ENCODE peak calls at places on chromosome 19, in ten cellular contexts. One of them, this sample, is unnamed.

GRCh38 chr19:409006-409514 is at the start of gene C2CD4C:
- DNase-seq in transverse colon: no peak
- DNase-seq in germinal center: no peak
- DNase-seq in fibroblast of mammary gland: no peak
- DNase-seq in GM20000: no peak
- DNase-seq in activated CD4-positive, alpha-beta memory T cell treated with anti-CD3 and anti-CD28 coated beads, Interleukin-2, amount 10 ng/mL, durations not matched to agents 7 days and 5 days: no peak
- DNase-seq in mesendoderm: peak; percentile 23
- DNase-seq in A549: no peak
- DNase-seq in activated CD4-positive, alpha-beta T cell treated with anti-CD3 and anti-CD28 coated beads, Interleukin-2, amount 50 U/mL, for 24 hours: no peak
- DNase-seq in stimulated activated CD8-positive, alpha-beta memory T cell treated with anti-CD3 and anti-CD28 coated beads, Interleukin-7, amount 100 ng/mL, for 1 hour: no peak
- DNase-seq in this sample: peak; percentile 60

GRCh38 chr19:54256250-54257115 is 590 bp downstream of the LILRB5 start:
- DNase-seq in transverse colon: no peak
- DNase-seq in germinal center: no peak
- DNase-seq in fibroblast of mammary gland: no peak
- DNase-seq in GM20000: no peak
- DNase-seq in activated CD4-positive, alpha-beta memory T cell treated with anti-CD3 and anti-CD28 coated beads, Interleukin-2, amount 10 ng/mL, durations not matched to agents 7 days and 5 days: no peak
- DNase-seq in mesendoderm: no peak
- DNase-seq in A549: no peak
- DNase-seq in activated CD4-positive, alpha-beta T cell treated with anti-CD3 and anti-CD28 coated beads, Interleukin-2, amount 50 U/mL, for 24 hours: no peak
- DNase-seq in stimulated activated CD8-positive, alpha-beta memory T cell treated with anti-CD3 and anti-CD28 coated beads, Interleukin-7, amount 100 ng/mL, for 1 hour: no peak
- DNase-seq in this sample: no peak

GRCh38 chr19:39038098-39038497 is 5.7 kb upstream of the FBXO27 start:
- DNase-seq in transverse colon: peak; percentile 9
- DNase-seq in germinal center: no peak
- DNase-seq in fibroblast of mammary gland: peak; percentile 47
- DNase-seq in GM20000: peak; percentile 52
- DNase-seq in activated CD4-positive, alpha-beta memory T cell treated with anti-CD3 and anti-CD28 coated beads, Interleukin-2, amount 10 ng/mL, durations not matched to agents 7 days and 5 days: no peak
- DNase-seq in mesendoderm: peak; percentile 81
- DNase-seq in A549: peak; percentile 99
- DNase-seq in activated CD4-positive, alpha-beta T cell treated with anti-CD3 and anti-CD28 coated beads, Interleukin-2, amount 50 U/mL, for 24 hours: no peak
- DNase-seq in stimulated activated CD8-positive, alpha-beta memory T cell treated with anti-CD3 and anti-CD28 coated beads, Interleukin-7, amount 100 ng/mL, for 1 hour: no peak
- DNase-seq in this sample: peak; percentile 89

GRCh38 chr19:16756649-16757048 is 37.0 kb downstream of the NWD1 start:
- DNase-seq in transverse colon: no peak
- DNase-seq in germinal center: no peak
- DNase-seq in fibroblast of mammary gland: no peak
- DNase-seq in GM20000: no peak
- DNase-seq in activated CD4-positive, alpha-beta memory T cell treated with anti-CD3 and anti-CD28 coated beads, Interleukin-2, amount 10 ng/mL, durations not matched to agents 7 days and 5 days: no peak
- DNase-seq in mesendoderm: no peak
- DNase-seq in A549: no peak
- DNase-seq in activated CD4-positive, alpha-beta T cell treated with anti-CD3 and anti-CD28 coated beads, Interleukin-2, amount 50 U/mL, for 24 hours: no peak
- DNase-seq in stimulated activated CD8-positive, alpha-beta memory T cell treated with anti-CD3 and anti-CD28 coated beads, Interleukin-7, amount 100 ng/mL, for 1 hour: no peak
- DNase-seq in this sample: no peak

GRCh38 chr19:53865918-53866696 is 1.6 kb upstream of the MYADM start:
- DNase-seq in transverse colon: peak; percentile 81
- DNase-seq in germinal center: peak; percentile 59
- DNase-seq in fibroblast of mammary gland: peak; percentile 45
- DNase-seq in GM20000: peak; percentile 69
- DNase-seq in activated CD4-positive, alpha-beta memory T cell treated with anti-CD3 and anti-CD28 coated beads, Interleukin-2, amount 10 ng/mL, durations not matched to agents 7 days and 5 days: peak; percentile 80
- DNase-seq in mesendoderm: peak; percentile 86
- DNase-seq in A549: peak; percentile 78
- DNase-seq in activated CD4-positive, alpha-beta T cell treated with anti-CD3 and anti-CD28 coated beads, Interleukin-2, amount 50 U/mL, for 24 hours: no peak
- DNase-seq in stimulated activated CD8-positive, alpha-beta memory T cell treated with anti-CD3 and anti-CD28 coated beads, Interleukin-7, amount 100 ng/mL, for 1 hour: peak; percentile 37
- DNase-seq in this sample: peak; percentile 85

GRCh38 chr19:18308948-18309325 is 13.9 kb downstream of the LSM4 start:
- DNase-seq in transverse colon: no peak
- DNase-seq in germinal center: no peak
- DNase-seq in fibroblast of mammary gland: no peak
- DNase-seq in GM20000: no peak
- DNase-seq in activated CD4-positive, alpha-beta memory T cell treated with anti-CD3 and anti-CD28 coated beads, Interleukin-2, amount 10 ng/mL, durations not matched to agents 7 days and 5 days: no peak
- DNase-seq in mesendoderm: no peak
- DNase-seq in A549: no peak
- DNase-seq in activated CD4-positive, alpha-beta T cell treated with anti-CD3 and anti-CD28 coated beads, Interleukin-2, amount 50 U/mL, for 24 hours: no peak
- DNase-seq in stimulated activated CD8-positive, alpha-beta memory T cell treated with anti-CD3 and anti-CD28 coated beads, Interleukin-7, amount 100 ng/mL, for 1 hour: no peak
- DNase-seq in this sample: no peak

GRCh38 chr19:12993562-12993961 is 1.7 kb upstream of the NFIX start:
- DNase-seq in transverse colon: no peak
- DNase-seq in germinal center: no peak
- DNase-seq in fibroblast of mammary gland: no peak
- DNase-seq in GM20000: no peak
- DNase-seq in activated CD4-positive, alpha-beta memory T cell treated with anti-CD3 and anti-CD28 coated beads, Interleukin-2, amount 10 ng/mL, durations not matched to agents 7 days and 5 days: no peak
- DNase-seq in mesendoderm: no peak
- DNase-seq in A549: no peak
- DNase-seq in activated CD4-positive, alpha-beta T cell treated with anti-CD3 and anti-CD28 coated beads, Interleukin-2, amount 50 U/mL, for 24 hours: no peak
- DNase-seq in stimulated activated CD8-positive, alpha-beta memory T cell treated with anti-CD3 and anti-CD28 coated beads, Interleukin-7, amount 100 ng/mL, for 1 hour: no peak
- DNase-seq in this sample: no peak

GRCh38 chr19:33175886-33176669 is 18.1 kb upstream of the LRP3 start:
- DNase-seq in transverse colon: no peak
- DNase-seq in germinal center: peak; percentile 27
- DNase-seq in fibroblast of mammary gland: peak; percentile 22
- DNase-seq in GM20000: peak; percentile 38
- DNase-seq in activated CD4-positive, alpha-beta memory T cell treated with anti-CD3 and anti-CD28 coated beads, Interleukin-2, amount 10 ng/mL, durations not matched to agents 7 days and 5 days: peak; percentile 41
- DNase-seq in mesendoderm: peak; percentile 73
- DNase-seq in A549: peak; percentile 82
- DNase-seq in activated CD4-positive, alpha-beta T cell treated with anti-CD3 and anti-CD28 coated beads, Interleukin-2, amount 50 U/mL, for 24 hours: no peak
- DNase-seq in stimulated activated CD8-positive, alpha-beta memory T cell treated with anti-CD3 and anti-CD28 coated beads, Interleukin-7, amount 100 ng/mL, for 1 hour: no peak
- DNase-seq in this sample: no peak

GRCh38 chr19:10863107-10863700 is 8.1 kb upstream of the CARM1 start:
- DNase-seq in transverse colon: no peak
- DNase-seq in germinal center: no peak
- DNase-seq in fibroblast of mammary gland: peak; percentile 72
- DNase-seq in GM20000: no peak
- DNase-seq in activated CD4-positive, alpha-beta memory T cell treated with anti-CD3 and anti-CD28 coated beads, Interleukin-2, amount 10 ng/mL, durations not matched to agents 7 days and 5 days: no peak
- DNase-seq in mesendoderm: no peak
- DNase-seq in A549: no peak
- DNase-seq in activated CD4-positive, alpha-beta T cell treated with anti-CD3 and anti-CD28 coated beads, Interleukin-2, amount 50 U/mL, for 24 hours: no peak
- DNase-seq in stimulated activated CD8-positive, alpha-beta memory T cell treated with anti-CD3 and anti-CD28 coated beads, Interleukin-7, amount 100 ng/mL, for 1 hour: no peak
- DNase-seq in this sample: no peak

GRCh38 chr19:19321143-19321577 is 531 bp downstream of the MAU2 start:
- DNase-seq in transverse colon: peak; percentile 19
- DNase-seq in germinal center: no peak
- DNase-seq in fibroblast of mammary gland: peak; percentile 15
- DNase-seq in GM20000: no peak
- DNase-seq in activated CD4-positive, alpha-beta memory T cell treated with anti-CD3 and anti-CD28 coated beads, Interleukin-2, amount 10 ng/mL, durations not matched to agents 7 days and 5 days: peak; percentile 21
- DNase-seq in mesendoderm: peak; percentile 85
- DNase-seq in A549: peak; percentile 27
- DNase-seq in activated CD4-positive, alpha-beta T cell treated with anti-CD3 and anti-CD28 coated beads, Interleukin-2, amount 50 U/mL, for 24 hours: no peak
- DNase-seq in stimulated activated CD8-positive, alpha-beta memory T cell treated with anti-CD3 and anti-CD28 coated beads, Interleukin-7, amount 100 ng/mL, for 1 hour: no peak
- DNase-seq in this sample: peak; percentile 73

GRCh38 chr19:1265611-1266115 is 3.5 kb upstream of the CIRBP start:
- DNase-seq in transverse colon: peak; percentile 64
- DNase-seq in germinal center: no peak
- DNase-seq in fibroblast of mammary gland: peak; percentile 93
- DNase-seq in GM20000: no peak
- DNase-seq in activated CD4-positive, alpha-beta memory T cell treated with anti-CD3 and anti-CD28 coated beads, Interleukin-2, amount 10 ng/mL, durations not matched to agents 7 days and 5 days: peak; percentile 59
- DNase-seq in mesendoderm: peak; percentile 43
- DNase-seq in A549: peak; percentile 31
- DNase-seq in activated CD4-positive, alpha-beta T cell treated with anti-CD3 and anti-CD28 coated beads, Interleukin-2, amount 50 U/mL, for 24 hours: no peak
- DNase-seq in stimulated activated CD8-positive, alpha-beta memory T cell treated with anti-CD3 and anti-CD28 coated beads, Interleukin-7, amount 100 ng/mL, for 1 hour: no peak
- DNase-seq in this sample: no peak

GRCh38 chr19:55545913-55546495 is 661 bp upstream of the SBK3 start:
- DNase-seq in transverse colon: no peak
- DNase-seq in germinal center: no peak
- DNase-seq in fibroblast of mammary gland: no peak
- DNase-seq in GM20000: no peak
- DNase-seq in activated CD4-positive, alpha-beta memory T cell treated with anti-CD3 and anti-CD28 coated beads, Interleukin-2, amount 10 ng/mL, durations not matched to agents 7 days and 5 days: no peak
- DNase-seq in mesendoderm: no peak
- DNase-seq in A549: no peak
- DNase-seq in activated CD4-positive, alpha-beta T cell treated with anti-CD3 and anti-CD28 coated beads, Interleukin-2, amount 50 U/mL, for 24 hours: no peak
- DNase-seq in stimulated activated CD8-positive, alpha-beta memory T cell treated with anti-CD3 and anti-CD28 coated beads, Interleukin-7, amount 100 ng/mL, for 1 hour: no peak
- DNase-seq in this sample: no peak

GRCh38 chr19:51687791-51688664 is 5.1 kb upstream of the SPACA6 start:
- DNase-seq in transverse colon: peak; percentile 48
- DNase-seq in germinal center: no peak
- DNase-seq in fibroblast of mammary gland: peak; percentile 74
- DNase-seq in GM20000: no peak
- DNase-seq in activated CD4-positive, alpha-beta memory T cell treated with anti-CD3 and anti-CD28 coated beads, Interleukin-2, amount 10 ng/mL, durations not matched to agents 7 days and 5 days: no peak
- DNase-seq in mesendoderm: peak; percentile 90
- DNase-seq in A549: peak; percentile 68
- DNase-seq in activated CD4-positive, alpha-beta T cell treated with anti-CD3 and anti-CD28 coated beads, Interleukin-2, amount 50 U/mL, for 24 hours: no peak
- DNase-seq in stimulated activated CD8-positive, alpha-beta memory T cell treated with anti-CD3 and anti-CD28 coated beads, Interleukin-7, amount 100 ng/mL, for 1 hour: no peak
- DNase-seq in this sample: peak; percentile 83

GRCh38 chr19:38850976-38851621 is 1.3 kb upstream of the HNRNPL start:
- DNase-seq in transverse colon: peak; percentile 48
- DNase-seq in germinal center: peak; percentile 14
- DNase-seq in fibroblast of mammary gland: no peak
- DNase-seq in GM20000: no peak
- DNase-seq in activated CD4-positive, alpha-beta memory T cell treated with anti-CD3 and anti-CD28 coated beads, Interleukin-2, amount 10 ng/mL, durations not matched to agents 7 days and 5 days: peak; percentile 41
- DNase-seq in mesendoderm: peak; percentile 29
- DNase-seq in A549: no peak
- DNase-seq in activated CD4-positive, alpha-beta T cell treated with anti-CD3 and anti-CD28 coated beads, Interleukin-2, amount 50 U/mL, for 24 hours: no peak
- DNase-seq in stimulated activated CD8-positive, alpha-beta memory T cell treated with anti-CD3 and anti-CD28 coated beads, Interleukin-7, amount 100 ng/mL, for 1 hour: no peak
- DNase-seq in this sample: peak; percentile 65

GRCh38 chr19:16363133-16363851 is 38.7 kb downstream of the KLF2 start:
- DNase-seq in transverse colon: peak; percentile 92
- DNase-seq in germinal center: no peak
- DNase-seq in fibroblast of mammary gland: no peak
- DNase-seq in GM20000: no peak
- DNase-seq in activated CD4-positive, alpha-beta memory T cell treated with anti-CD3 and anti-CD28 coated beads, Interleukin-2, amount 10 ng/mL, durations not matched to agents 7 days and 5 days: no peak
- DNase-seq in mesendoderm: peak; percentile 18
- DNase-seq in A549: no peak
- DNase-seq in activated CD4-positive, alpha-beta T cell treated with anti-CD3 and anti-CD28 coated beads, Interleukin-2, amount 50 U/mL, for 24 hours: no peak
- DNase-seq in stimulated activated CD8-positive, alpha-beta memory T cell treated with anti-CD3 and anti-CD28 coated beads, Interleukin-7, amount 100 ng/mL, for 1 hour: no peak
- DNase-seq in this sample: no peak

GRCh38 chr19:15323496-15324235 is 8.7 kb downstream of the BRD4 start:
- DNase-seq in transverse colon: peak; percentile 59
- DNase-seq in germinal center: no peak
- DNase-seq in fibroblast of mammary gland: peak; percentile 80
- DNase-seq in GM20000: no peak
- DNase-seq in activated CD4-positive, alpha-beta memory T cell treated with anti-CD3 and anti-CD28 coated beads, Interleukin-2, amount 10 ng/mL, durations not matched to agents 7 days and 5 days: no peak
- DNase-seq in mesendoderm: peak; percentile 44
- DNase-seq in A549: no peak
- DNase-seq in activated CD4-positive, alpha-beta T cell treated with anti-CD3 and anti-CD28 coated beads, Interleukin-2, amount 50 U/mL, for 24 hours: no peak
- DNase-seq in stimulated activated CD8-positive, alpha-beta memory T cell treated with anti-CD3 and anti-CD28 coated beads, Interleukin-7, amount 100 ng/mL, for 1 hour: no peak
- DNase-seq in this sample: no peak

GRCh38 chr19:33819875-33820781 is 23.5 kb downstream of the KCTD15 start:
- DNase-seq in transverse colon: peak; percentile 82
- DNase-seq in germinal center: peak; percentile 69
- DNase-seq in fibroblast of mammary gland: peak; percentile 35
- DNase-seq in GM20000: peak; percentile 60
- DNase-seq in activated CD4-positive, alpha-beta memory T cell treated with anti-CD3 and anti-CD28 coated beads, Interleukin-2, amount 10 ng/mL, durations not matched to agents 7 days and 5 days: peak; percentile 89
- DNase-seq in mesendoderm: peak; percentile 73
- DNase-seq in A549: peak; percentile 93
- DNase-seq in activated CD4-positive, alpha-beta T cell treated with anti-CD3 and anti-CD28 coated beads, Interleukin-2, amount 50 U/mL, for 24 hours: peak; percentile 28
- DNase-seq in stimulated activated CD8-positive, alpha-beta memory T cell treated with anti-CD3 and anti-CD28 coated beads, Interleukin-7, amount 100 ng/mL, for 1 hour: no peak
- DNase-seq in this sample: peak; percentile 84

GRCh38 chr19:34428549-34429285 is 536 bp downstream of the UBA2 start:
- DNase-seq in transverse colon: peak; percentile 45
- DNase-seq in germinal center: peak; percentile 27
- DNase-seq in fibroblast of mammary gland: peak; percentile 28
- DNase-seq in GM20000: peak; percentile 35
- DNase-seq in activated CD4-positive, alpha-beta memory T cell treated with anti-CD3 and anti-CD28 coated beads, Interleukin-2, amount 10 ng/mL, durations not matched to agents 7 days and 5 days: peak; percentile 51
- DNase-seq in mesendoderm: peak; percentile 36
- DNase-seq in A549: peak; percentile 66
- DNase-seq in activated CD4-positive, alpha-beta T cell treated with anti-CD3 and anti-CD28 coated beads, Interleukin-2, amount 50 U/mL, for 24 hours: peak; percentile 33
- DNase-seq in stimulated activated CD8-positive, alpha-beta memory T cell treated with anti-CD3 and anti-CD28 coated beads, Interleukin-7, amount 100 ng/mL, for 1 hour: no peak
- DNase-seq in this sample: peak; percentile 37

GRCh38 chr19:52923782-52924593 is 760 bp upstream of the ZNF888 start:
- DNase-seq in transverse colon: peak; percentile 74
- DNase-seq in germinal center: no peak
- DNase-seq in fibroblast of mammary gland: peak; percentile 48
- DNase-seq in GM20000: no peak
- DNase-seq in activated CD4-positive, alpha-beta memory T cell treated with anti-CD3 and anti-CD28 coated beads, Interleukin-2, amount 10 ng/mL, durations not matched to agents 7 days and 5 days: no peak
- DNase-seq in mesendoderm: peak; percentile 83
- DNase-seq in A549: no peak
- DNase-seq in activated CD4-positive, alpha-beta T cell treated with anti-CD3 and anti-CD28 coated beads, Interleukin-2, amount 50 U/mL, for 24 hours: no peak
- DNase-seq in stimulated activated CD8-positive, alpha-beta memory T cell treated with anti-CD3 and anti-CD28 coated beads, Interleukin-7, amount 100 ng/mL, for 1 hour: no peak
- DNase-seq in this sample: peak; percentile 70

GRCh38 chr19:14407889-14408640 is 11.1 kb downstream of the DDX39A start:
- DNase-seq in transverse colon: peak; percentile 87
- DNase-seq in germinal center: no peak
- DNase-seq in fibroblast of mammary gland: no peak
- DNase-seq in GM20000: no peak
- DNase-seq in activated CD4-positive, alpha-beta memory T cell treated with anti-CD3 and anti-CD28 coated beads, Interleukin-2, amount 10 ng/mL, durations not matched to agents 7 days and 5 days: no peak
- DNase-seq in mesendoderm: no peak
- DNase-seq in A549: no peak
- DNase-seq in activated CD4-positive, alpha-beta T cell treated with anti-CD3 and anti-CD28 coated beads, Interleukin-2, amount 50 U/mL, for 24 hours: no peak
- DNase-seq in stimulated activated CD8-positive, alpha-beta memory T cell treated with anti-CD3 and anti-CD28 coated beads, Interleukin-7, amount 100 ng/mL, for 1 hour: no peak
- DNase-seq in this sample: no peak

GRCh38 chr19:51002542-51003311 is 1.3 kb upstream of the KLK8 start:
- DNase-seq in transverse colon: no peak
- DNase-seq in germinal center: peak; percentile 45
- DNase-seq in fibroblast of mammary gland: peak; percentile 47
- DNase-seq in GM20000: peak; percentile 57
- DNase-seq in activated CD4-positive, alpha-beta memory T cell treated with anti-CD3 and anti-CD28 coated beads, Interleukin-2, amount 10 ng/mL, durations not matched to agents 7 days and 5 days: peak; percentile 30
- DNase-seq in mesendoderm: peak; percentile 93
- DNase-seq in A549: peak; percentile 94
- DNase-seq in activated CD4-positive, alpha-beta T cell treated with anti-CD3 and anti-CD28 coated beads, Interleukin-2, amount 50 U/mL, for 24 hours: no peak
- DNase-seq in stimulated activated CD8-positive, alpha-beta memory T cell treated with anti-CD3 and anti-CD28 coated beads, Interleukin-7, amount 100 ng/mL, for 1 hour: no peak
- DNase-seq in this sample: peak; percentile 99

GRCh38 chr19:53942001-53942786 is 20.5 kb upstream of the CACNG8 start:
- DNase-seq in transverse colon: no peak
- DNase-seq in germinal center: no peak
- DNase-seq in fibroblast of mammary gland: peak; percentile 10
- DNase-seq in GM20000: no peak
- DNase-seq in activated CD4-positive, alpha-beta memory T cell treated with anti-CD3 and anti-CD28 coated beads, Interleukin-2, amount 10 ng/mL, durations not matched to agents 7 days and 5 days: peak; percentile 16
- DNase-seq in mesendoderm: peak; percentile 96
- DNase-seq in A549: no peak
- DNase-seq in activated CD4-positive, alpha-beta T cell treated with anti-CD3 and anti-CD28 coated beads, Interleukin-2, amount 50 U/mL, for 24 hours: no peak
- DNase-seq in stimulated activated CD8-positive, alpha-beta memory T cell treated with anti-CD3 and anti-CD28 coated beads, Interleukin-7, amount 100 ng/mL, for 1 hour: no peak
- DNase-seq in this sample: peak; percentile 99

GRCh38 chr19:43777163-43777700 is 3.5 kb downstream of the KCNN4 start:
- DNase-seq in transverse colon: no peak
- DNase-seq in germinal center: peak; percentile 53
- DNase-seq in fibroblast of mammary gland: no peak
- DNase-seq in GM20000: peak; percentile 62
- DNase-seq in activated CD4-positive, alpha-beta memory T cell treated with anti-CD3 and anti-CD28 coated beads, Interleukin-2, amount 10 ng/mL, durations not matched to agents 7 days and 5 days: no peak
- DNase-seq in mesendoderm: no peak
- DNase-seq in A549: peak; percentile 57
- DNase-seq in activated CD4-positive, alpha-beta T cell treated with anti-CD3 and anti-CD28 coated beads, Interleukin-2, amount 50 U/mL, for 24 hours: no peak
- DNase-seq in stimulated activated CD8-positive, alpha-beta memory T cell treated with anti-CD3 and anti-CD28 coated beads, Interleukin-7, amount 100 ng/mL, for 1 hour: no peak
- DNase-seq in this sample: no peak

GRCh38 chr19:8069116-8069973 is 16.8 kb downstream of the CCL25 start:
- DNase-seq in transverse colon: no peak
- DNase-seq in germinal center: no peak
- DNase-seq in fibroblast of mammary gland: peak; percentile 21
- DNase-seq in GM20000: no peak
- DNase-seq in activated CD4-positive, alpha-beta memory T cell treated with anti-CD3 and anti-CD28 coated beads, Interleukin-2, amount 10 ng/mL, durations not matched to agents 7 days and 5 days: no peak
- DNase-seq in mesendoderm: peak; percentile 82
- DNase-seq in A549: no peak
- DNase-seq in activated CD4-positive, alpha-beta T cell treated with anti-CD3 and anti-CD28 coated beads, Interleukin-2, amount 50 U/mL, for 24 hours: no peak
- DNase-seq in stimulated activated CD8-positive, alpha-beta memory T cell treated with anti-CD3 and anti-CD28 coated beads, Interleukin-7, amount 100 ng/mL, for 1 hour: no peak
- DNase-seq in this sample: peak; percentile 90

GRCh38 chr19:42121666-42122069 is 10.6 kb downstream of the POU2F2 start:
- DNase-seq in transverse colon: peak; percentile 59
- DNase-seq in germinal center: peak; percentile 75
- DNase-seq in fibroblast of mammary gland: peak; percentile 78
- DNase-seq in GM20000: peak; percentile 82
- DNase-seq in activated CD4-positive, alpha-beta memory T cell treated with anti-CD3 and anti-CD28 coated beads, Interleukin-2, amount 10 ng/mL, durations not matched to agents 7 days and 5 days: peak; percentile 80
- DNase-seq in mesendoderm: peak; percentile 49
- DNase-seq in A549: peak; percentile 66
- DNase-seq in activated CD4-positive, alpha-beta T cell treated with anti-CD3 and anti-CD28 coated beads, Interleukin-2, amount 50 U/mL, for 24 hours: peak; percentile 57
- DNase-seq in stimulated activated CD8-positive, alpha-beta memory T cell treated with anti-CD3 and anti-CD28 coated beads, Interleukin-7, amount 100 ng/mL, for 1 hour: peak; percentile 50
- DNase-seq in this sample: peak; percentile 69

GRCh38 chr19:7925171-7925837 is 631 bp downstream of the CTXN1 start:
- DNase-seq in transverse colon: peak; percentile 77
- DNase-seq in germinal center: peak; percentile 92
- DNase-seq in fibroblast of mammary gland: peak; percentile 67
- DNase-seq in GM20000: peak; percentile 93
- DNase-seq in activated CD4-positive, alpha-beta memory T cell treated with anti-CD3 and anti-CD28 coated beads, Interleukin-2, amount 10 ng/mL, durations not matched to agents 7 days and 5 days: peak; percentile 81
- DNase-seq in mesendoderm: peak; percentile 91
- DNase-seq in A549: peak; percentile 71
- DNase-seq in activated CD4-positive, alpha-beta T cell treated with anti-CD3 and anti-CD28 coated beads, Interleukin-2, amount 50 U/mL, for 24 hours: peak; percentile 44
- DNase-seq in stimulated activated CD8-positive, alpha-beta memory T cell treated with anti-CD3 and anti-CD28 coated beads, Interleukin-7, amount 100 ng/mL, for 1 hour: peak; percentile 48
- DNase-seq in this sample: peak; percentile 89